ENCODE peak calls at places on chromosomes 1 and 21, in four cellular contexts. E is CD4-positive, alpha-beta T cell; S is AG04450; Z is A549. O is an unnamed sample.

GRCh38 chr1:4425892-4426291 is 228.5 kb upstream of the AJAP1 start:
- DNase-seq in E (no peak), S (no peak), Z (peak), O (no peak)

GRCh38 chr1:222926566-222926965 is 111.7 kb downstream of the DISP1 start:
- DNase-seq in E (no peak), S (peak), Z (no peak), O (no peak)

GRCh38 chr1:53413175-53414001 is 45.8 kb upstream of the DMRTB1 start:
- DNase-seq in E (peak), S (peak), Z (no peak), O (no peak)

GRCh38 chr1:27542463-27543273 is 52.7 kb upstream of the WASF2 start:
- DNase-seq in E (no peak), S (no peak), Z (peak), O (no peak)

GRCh38 chr1:85992756-85993155 is 163.8 kb downstream of the COL24A1 start:
- DNase-seq in E (no peak), S (peak), Z (no peak), O (no peak)

GRCh38 chr1:223831755-223832636 is 13.8 kb downstream of the TP53BP2 start:
- DNase-seq in E (no peak), S (no peak), Z (peak), O (no peak)

GRCh38 chr1:211951856-211952255 is 83.5 kb downstream of the INTS7 start:
- DNase-seq in E (no peak), S (peak), Z (no peak), O (no peak)

GRCh38 chr1:205775717-205776056 is 405 bp upstream of the RAB29 start:
- DNase-seq in E (no peak), S (no peak), Z (no peak), O (no peak)

GRCh38 chr1:6443339-6444115 is 19.0 kb downstream of the ESPN start:
- DNase-seq in E (no peak), S (no peak), Z (no peak), O (no peak)

GRCh38 chr21:42437786-42438185 is 34.1 kb downstream of the UBASH3A start:
- DNase-seq in E (no peak), S (no peak), Z (no peak), O (no peak)

GRCh38 chr1:94438692-94439276 is 20.6 kb downstream of the ABCD3 start:
- DNase-seq in E (no peak), S (no peak), Z (no peak), O (no peak)

GRCh38 chr1:94434339-94435092 is 16.3 kb downstream of the ABCD3 start:
- DNase-seq in E (no peak), S (no peak), Z (no peak), O (no peak)

DNA sequence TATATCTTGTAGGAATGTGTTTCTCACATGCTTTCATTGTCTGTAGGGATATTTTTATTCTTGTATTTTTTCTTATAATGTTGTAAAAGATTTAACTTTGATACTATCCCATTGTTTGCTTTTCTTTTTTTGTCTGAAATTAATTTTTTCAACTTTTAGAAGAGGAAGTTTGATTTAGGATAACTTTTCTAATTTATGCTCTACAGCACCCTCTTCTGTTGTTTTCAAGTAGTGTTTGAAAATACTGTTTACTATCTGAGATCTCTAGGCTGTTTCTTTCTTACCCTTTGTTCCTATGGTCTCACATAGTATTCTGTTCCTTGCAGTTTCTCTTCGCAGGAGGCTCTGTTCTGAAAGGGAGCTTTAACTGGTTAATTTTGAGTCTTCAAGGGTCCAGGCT is 21.9 kb downstream of the ABCD3 start:
- DNase-seq in E (no peak), S (no peak), Z (no peak), O (no peak)
- TF ChIP-seq CTCF in E (no peak), S (no peak), Z (no peak), O (peak)

GRCh38 chr1:246297314-246298273 is 209.5 kb downstream of the SMYD3 start:
- DNase-seq in E (no peak), S (no peak), Z (no peak), O (no peak)
- TF ChIP-seq CTCF in E (no peak), S (no peak), Z (no peak), O (no peak)

GRCh38 chr21:35825370-35825769 is 235.0 kb downstream of the SETD4 start:
- DNase-seq in E (no peak), S (no peak), Z (no peak), O (no peak)
- TF ChIP-seq CTCF in E (no peak), S (no peak), Z (no peak), O (no peak)

GRCh38 chr1:224903955-224904354 is 25.5 kb upstream of the DNAH14 start:
- DNase-seq in E (no peak), S (no peak), Z (no peak), O (no peak)
- TF ChIP-seq CTCF in E (no peak), S (no peak), Z (no peak), O (no peak)

O was measured in CD14-positive monocyte.